ENCODE peak calls at places on chromosomes 12 and 14, in eight cellular contexts. One of them, this sample, is unnamed.

GRCh38 chr12:89529738-89530137 is 3.9 kb upstream of the POC1B start:
- DNase-seq in anterior cingulate cortex: no peak
- DNase-seq in effector memory CD8-positive, alpha-beta T cell: no peak
- DNase-seq in nucleus accumbens: no peak
- DNase-seq in cardiac fibroblast: peak; percentile 78
- DNase-seq in GM04503: peak; percentile 26
- DNase-seq in head of caudate nucleus: no peak
- DNase-seq in stromal cell of bone marrow: peak; percentile 41
- DNase-seq in this sample: peak; percentile 62

GRCh38 chr12:191541-191940 is 22.4 kb downstream of the SLC6A12 start:
- DNase-seq in stromal cell of bone marrow: no peak
- DNase-seq in effector memory CD8-positive, alpha-beta T cell: no peak
- DNase-seq in head of caudate nucleus: no peak
- DNase-seq in GM04503: no peak
- DNase-seq in anterior cingulate cortex: no peak
- DNase-seq in nucleus accumbens: no peak
- DNase-seq in cardiac fibroblast: peak; percentile 21
- DNase-seq in this sample: no peak

GRCh38 chr14:36493761-36494160 is 26.3 kb downstream of the NKX2-1 start:
- DNase-seq in GM04503: no peak
- DNase-seq in cardiac fibroblast: no peak
- DNase-seq in stromal cell of bone marrow: no peak
- DNase-seq in head of caudate nucleus: no peak
- DNase-seq in anterior cingulate cortex: no peak
- DNase-seq in nucleus accumbens: no peak
- DNase-seq in effector memory CD8-positive, alpha-beta T cell: no peak
- DNase-seq in this sample: no peak

GRCh38 chr12:94806617-94807016 is 156.3 kb upstream of the TMCC3 start:
- DNase-seq in effector memory CD8-positive, alpha-beta T cell: no peak
- DNase-seq in anterior cingulate cortex: no peak
- DNase-seq in head of caudate nucleus: no peak
- DNase-seq in stromal cell of bone marrow: no peak
- DNase-seq in cardiac fibroblast: no peak
- DNase-seq in GM04503: no peak
- DNase-seq in nucleus accumbens: no peak
- DNase-seq in this sample: no peak

GRCh38 chr14:78508023-78508422 is 337.9 kb downstream of the NRXN3 start:
- DNase-seq in anterior cingulate cortex: no peak
- DNase-seq in GM04503: no peak
- DNase-seq in cardiac fibroblast: no peak
- DNase-seq in head of caudate nucleus: no peak
- DNase-seq in effector memory CD8-positive, alpha-beta T cell: no peak
- DNase-seq in nucleus accumbens: no peak
- DNase-seq in stromal cell of bone marrow: no peak
- DNase-seq in this sample: no peak

GRCh38 chr12:51524386-51524901 is 66.6 kb upstream of the SCN8A start:
- DNase-seq in anterior cingulate cortex: peak; percentile 13
- DNase-seq in cardiac fibroblast: no peak
- DNase-seq in effector memory CD8-positive, alpha-beta T cell: no peak
- DNase-seq in GM04503: no peak
- DNase-seq in head of caudate nucleus: peak; percentile 37
- DNase-seq in nucleus accumbens: no peak
- DNase-seq in stromal cell of bone marrow: no peak
- DNase-seq in this sample: no peak

GRCh38 chr14:98907981-98908544 is 363.9 kb downstream of the BCL11B start:
- DNase-seq in effector memory CD8-positive, alpha-beta T cell: no peak
- DNase-seq in GM04503: no peak
- DNase-seq in head of caudate nucleus: no peak
- DNase-seq in anterior cingulate cortex: no peak
- DNase-seq in cardiac fibroblast: no peak
- DNase-seq in stromal cell of bone marrow: no peak
- DNase-seq in nucleus accumbens: no peak
- DNase-seq in this sample: no peak

GRCh38 chr14:24605435-24606190 is 3.9 kb downstream of the GZMH start:
- DNase-seq in cardiac fibroblast: peak; percentile 1
- DNase-seq in nucleus accumbens: no peak
- DNase-seq in stromal cell of bone marrow: no peak
- DNase-seq in head of caudate nucleus: peak; percentile 20
- DNase-seq in anterior cingulate cortex: no peak
- DNase-seq in effector memory CD8-positive, alpha-beta T cell: peak; percentile 68
- DNase-seq in GM04503: no peak
- DNase-seq in this sample: peak; percentile 65

GRCh38 chr12:89928467-89928866 is 219.8 kb upstream of the ATP2B1 start:
- DNase-seq in anterior cingulate cortex: no peak
- DNase-seq in cardiac fibroblast: no peak
- DNase-seq in stromal cell of bone marrow: no peak
- DNase-seq in head of caudate nucleus: no peak
- DNase-seq in effector memory CD8-positive, alpha-beta T cell: no peak
- DNase-seq in GM04503: no peak
- DNase-seq in nucleus accumbens: no peak
- DNase-seq in this sample: peak; percentile 23

GRCh38 chr12:96255077-96255476 is 60.9 kb downstream of the ELK3 start:
- DNase-seq in GM04503: peak; percentile 78
- DNase-seq in cardiac fibroblast: peak; percentile 91
- DNase-seq in effector memory CD8-positive, alpha-beta T cell: no peak
- DNase-seq in stromal cell of bone marrow: peak; percentile 76
- DNase-seq in nucleus accumbens: no peak
- DNase-seq in head of caudate nucleus: no peak
- DNase-seq in anterior cingulate cortex: no peak
- DNase-seq in this sample: no peak

GRCh38 chr12:93908846-93909592 is 231.8 kb downstream of the CRADD start:
- DNase-seq in GM04503: no peak
- DNase-seq in cardiac fibroblast: peak; percentile 85
- DNase-seq in head of caudate nucleus: no peak
- DNase-seq in effector memory CD8-positive, alpha-beta T cell: no peak
- DNase-seq in stromal cell of bone marrow: no peak
- DNase-seq in anterior cingulate cortex: no peak
- DNase-seq in nucleus accumbens: no peak
- DNase-seq in this sample: no peak

GRCh38 chr12:29334911-29335310 is 46.1 kb downstream of the ERGIC2 start:
- DNase-seq in head of caudate nucleus: no peak
- DNase-seq in cardiac fibroblast: peak; percentile 31
- DNase-seq in effector memory CD8-positive, alpha-beta T cell: no peak
- DNase-seq in GM04503: no peak
- DNase-seq in anterior cingulate cortex: no peak
- DNase-seq in stromal cell of bone marrow: no peak
- DNase-seq in nucleus accumbens: no peak
- DNase-seq in this sample: no peak

GRCh38 chr12:4202482-4202881 is 71.1 kb upstream of the CCND2 start:
- DNase-seq in effector memory CD8-positive, alpha-beta T cell: no peak
- DNase-seq in cardiac fibroblast: no peak
- DNase-seq in stromal cell of bone marrow: no peak
- DNase-seq in head of caudate nucleus: no peak
- DNase-seq in anterior cingulate cortex: no peak
- DNase-seq in nucleus accumbens: no peak
- DNase-seq in GM04503: no peak
- DNase-seq in this sample: no peak

GRCh38 chr12:1083086-1083887 is 92.3 kb downstream of the ERC1 start:
- DNase-seq in nucleus accumbens: peak; percentile 51
- DNase-seq in stromal cell of bone marrow: no peak
- DNase-seq in GM04503: no peak
- DNase-seq in cardiac fibroblast: peak; percentile 58
- DNase-seq in head of caudate nucleus: peak; percentile 50
- DNase-seq in anterior cingulate cortex: peak; percentile 5
- DNase-seq in effector memory CD8-positive, alpha-beta T cell: no peak
- DNase-seq in this sample: no peak

GRCh38 chr12:121295123-121295745 is 1.3 kb downstream of the CAMKK2 start:
- DNase-seq in head of caudate nucleus: no peak
- DNase-seq in nucleus accumbens: no peak
- DNase-seq in stromal cell of bone marrow: no peak
- DNase-seq in effector memory CD8-positive, alpha-beta T cell: no peak
- DNase-seq in anterior cingulate cortex: no peak
- DNase-seq in cardiac fibroblast: no peak
- DNase-seq in GM04503: no peak
- DNase-seq in this sample: no peak

GRCh38 chr14:90428676-90429075 is 31.8 kb downstream of the CALM1 start:
- DNase-seq in GM04503: no peak
- DNase-seq in cardiac fibroblast: no peak
- DNase-seq in head of caudate nucleus: no peak
- DNase-seq in anterior cingulate cortex: no peak
- DNase-seq in effector memory CD8-positive, alpha-beta T cell: no peak
- DNase-seq in nucleus accumbens: no peak
- DNase-seq in stromal cell of bone marrow: no peak
- DNase-seq in this sample: no peak

GRCh38 chr14:101726954-101727302 is 34.6 kb upstream of the PPP2R5C start:
- DNase-seq in stromal cell of bone marrow: no peak
- DNase-seq in cardiac fibroblast: no peak
- DNase-seq in nucleus accumbens: no peak
- DNase-seq in head of caudate nucleus: no peak
- DNase-seq in anterior cingulate cortex: no peak
- DNase-seq in effector memory CD8-positive, alpha-beta T cell: no peak
- DNase-seq in GM04503: no peak
- DNase-seq in this sample: no peak

GRCh38 chr14:103723176-103724081 is 7.8 kb downstream of the ZFYVE21 start:
- DNase-seq in nucleus accumbens: peak; percentile 22
- DNase-seq in stromal cell of bone marrow: no peak
- DNase-seq in effector memory CD8-positive, alpha-beta T cell: no peak
- DNase-seq in anterior cingulate cortex: peak; percentile 65
- DNase-seq in cardiac fibroblast: no peak
- DNase-seq in GM04503: no peak
- DNase-seq in head of caudate nucleus: no peak
- DNase-seq in this sample: no peak

GRCh38 chr14:99055816-99056215 is 216.2 kb downstream of the BCL11B start:
- DNase-seq in nucleus accumbens: no peak
- DNase-seq in anterior cingulate cortex: no peak
- DNase-seq in cardiac fibroblast: no peak
- DNase-seq in effector memory CD8-positive, alpha-beta T cell: peak; percentile 66
- DNase-seq in stromal cell of bone marrow: no peak
- DNase-seq in head of caudate nucleus: no peak
- DNase-seq in GM04503: no peak
- DNase-seq in this sample: no peak

GRCh38 chr12:112559784-112560183 is 141.0 kb downstream of the PTPN11 start:
- DNase-seq in effector memory CD8-positive, alpha-beta T cell: no peak
- DNase-seq in nucleus accumbens: no peak
- DNase-seq in anterior cingulate cortex: no peak
- DNase-seq in cardiac fibroblast: no peak
- DNase-seq in GM04503: no peak
- DNase-seq in head of caudate nucleus: no peak
- DNase-seq in stromal cell of bone marrow: no peak
- DNase-seq in this sample: no peak

GRCh38 chr12:77010637-77011548 is 54.5 kb downstream of the E2F7 start:
- DNase-seq in stromal cell of bone marrow: peak; percentile 47
- DNase-seq in GM04503: no peak
- DNase-seq in effector memory CD8-positive, alpha-beta T cell: peak; percentile 45
- DNase-seq in anterior cingulate cortex: peak; percentile 52
- DNase-seq in nucleus accumbens: peak; percentile 59
- DNase-seq in cardiac fibroblast: peak; percentile 78
- DNase-seq in head of caudate nucleus: peak; percentile 87
- DNase-seq in this sample: peak; percentile 61

GRCh38 chr14:41916313-41916712 is 309.6 kb downstream of the LRFN5 start:
- DNase-seq in head of caudate nucleus: no peak
- DNase-seq in stromal cell of bone marrow: no peak
- DNase-seq in anterior cingulate cortex: no peak
- DNase-seq in GM04503: no peak
- DNase-seq in cardiac fibroblast: no peak
- DNase-seq in nucleus accumbens: no peak
- DNase-seq in effector memory CD8-positive, alpha-beta T cell: no peak
- DNase-seq in this sample: no peak

GRCh38 chr12:113333877-113334785 is 778 bp downstream of the SLC8B1 start:
- DNase-seq in head of caudate nucleus: no peak
- DNase-seq in GM04503: no peak
- DNase-seq in cardiac fibroblast: no peak
- DNase-seq in nucleus accumbens: no peak
- DNase-seq in effector memory CD8-positive, alpha-beta T cell: peak; percentile 4
- DNase-seq in stromal cell of bone marrow: no peak
- DNase-seq in anterior cingulate cortex: no peak
- DNase-seq in this sample: no peak

GRCh38 chr12:19533567-19533966 is 94.3 kb downstream of the AEBP2 start:
- DNase-seq in GM04503: no peak
- DNase-seq in stromal cell of bone marrow: no peak
- DNase-seq in cardiac fibroblast: no peak
- DNase-seq in effector memory CD8-positive, alpha-beta T cell: no peak
- DNase-seq in head of caudate nucleus: no peak
- DNase-seq in nucleus accumbens: no peak
- DNase-seq in anterior cingulate cortex: no peak
- DNase-seq in this sample: no peak

GRCh38 chr12:37672655-37673260 is 643.8 kb upstream of the ALG10B start:
- DNase-seq in cardiac fibroblast: peak; percentile 22
- DNase-seq in head of caudate nucleus: no peak
- DNase-seq in stromal cell of bone marrow: no peak
- DNase-seq in effector memory CD8-positive, alpha-beta T cell: no peak
- DNase-seq in nucleus accumbens: no peak
- DNase-seq in anterior cingulate cortex: no peak
- DNase-seq in GM04503: no peak
- DNase-seq in this sample: no peak

GRCh38 chr14:98742001-98742400 is 530.0 kb downstream of the BCL11B start:
- DNase-seq in nucleus accumbens: no peak
- DNase-seq in GM04503: no peak
- DNase-seq in head of caudate nucleus: no peak
- DNase-seq in effector memory CD8-positive, alpha-beta T cell: no peak
- DNase-seq in stromal cell of bone marrow: no peak
- DNase-seq in cardiac fibroblast: no peak
- DNase-seq in anterior cingulate cortex: no peak
- DNase-seq in this sample: peak; percentile 17

GRCh38 chr14:88203289-88203688 is 119.8 kb downstream of the KCNK10 start:
- DNase-seq in nucleus accumbens: no peak
- DNase-seq in head of caudate nucleus: no peak
- DNase-seq in cardiac fibroblast: no peak
- DNase-seq in effector memory CD8-positive, alpha-beta T cell: no peak
- DNase-seq in anterior cingulate cortex: no peak
- DNase-seq in stromal cell of bone marrow: no peak
- DNase-seq in GM04503: no peak
- DNase-seq in this sample: no peak

GRCh38 chr14:76894308-76894707 is 68.1 kb downstream of the LRRC74A start:
- DNase-seq in anterior cingulate cortex: no peak
- DNase-seq in head of caudate nucleus: no peak
- DNase-seq in cardiac fibroblast: no peak
- DNase-seq in effector memory CD8-positive, alpha-beta T cell: no peak
- DNase-seq in nucleus accumbens: no peak
- DNase-seq in stromal cell of bone marrow: no peak
- DNase-seq in GM04503: no peak
- DNase-seq in this sample: no peak